ENCODE peak calls at places on chromosomes 7 and 10, in six cellular contexts. I is CD4-positive, alpha-beta memory T cell; P is Caco-2; A is PC-3; O is cardiac muscle cell; U is aorta. M is an unnamed sample. For H3K9me3, the result is how much of the 10 kb centered on the place peaks cover.

GRCh38 chr7:31095286-31096197 is 43.4 kb downstream of the ADCYAP1R1 start:
- DNase-seq in I (no peak), P (no peak), A (no peak), O (no peak), U (no peak), M (no peak)

GRCh38 chr10:119803264-119803663 is 69.4 kb downstream of the MCMBP start:
- DNase-seq in I (no peak), P (no peak), A (peak), O (peak), U (no peak), M (no peak)

GRCh38 chr10:15642095-15642494 is 77.6 kb downstream of the ITGA8 start:
- DNase-seq in I (no peak), P (no peak), A (peak), O (peak), U (no peak), M (no peak)

GRCh38 chr7:22597845-22598244 is 97.9 kb upstream of the STEAP1B start:
- DNase-seq in I (no peak), P (no peak), A (peak), O (peak), U (no peak), M (no peak)

GRCh38 chr10:88467835-88468485 is 115.2 kb downstream of the RNLS start:
- DNase-seq in I (no peak), P (no peak), A (no peak), O (peak), U (no peak), M (no peak)

GRCh38 chr7:16905300-16906044 is 23.7 kb upstream of the AGR3 start:
- DNase-seq in I (no peak), P (peak), A (peak), O (peak), U (no peak), M (no peak)

GRCh38 chr10:31219321-31219720 is 99.7 kb upstream of the ZEB1 start:
- DNase-seq in I (no peak), P (no peak), A (no peak), O (no peak), U (no peak), M (no peak)

GRCh38 chr10:110872145-110872983 is 636 bp downstream of the PDCD4 start:
- DNase-seq in I (peak), P (peak), A (peak), O (peak), U (peak), M (peak)

GRCh38 chr7:32170838-32171237 is 100.6 kb upstream of the PDE1C start:
- DNase-seq in I (no peak), P (no peak), A (no peak), O (no peak), U (no peak), M (no peak)

GRCh38 chr10:97590082-97590747 is 694 bp downstream of the C10orf62 start:
- DNase-seq in I (no peak), P (no peak), A (no peak), O (no peak), U (no peak), M (no peak)

GRCh38 chr7:67553378-67553777 is 556.7 kb downstream of the TYW1 start:
- DNase-seq in I (no peak), P (no peak), A (no peak), O (no peak), U (no peak), M (no peak)

GRCh38 chr10:59181668-59182067 is 5.2 kb downstream of the PHYHIPL start:
- DNase-seq in I (no peak), P (peak), A (peak), O (peak), U (no peak), M (peak)

GRCh38 chr10:93917064-93917391 is 23.2 kb downstream of the SLC35G1 start:
- DNase-seq in I (no peak), P (no peak), A (no peak), O (no peak), U (no peak), M (no peak)

GRCh38 chr10:60082341-60083038 is 176.1 kb upstream of the CCDC6 start:
- DNase-seq in I (no peak), P (no peak), A (no peak), O (no peak), U (no peak), M (no peak)

GRCh38 chr10:61280303-61280702 is 172.9 kb downstream of the TMEM26 start:
- DNase-seq in I (no peak), P (no peak), A (peak), O (peak), U (no peak), M (no peak)

GRCh38 chr10:77328272-77328816 is 309.3 kb downstream of the KCNMA1 start:
- DNase-seq in I (no peak), P (peak), A (peak), O (peak), U (no peak), M (no peak)

GRCh38 chr7:84317536-84317935 is 122.9 kb upstream of the SEMA3A start:
- DNase-seq in I (no peak), P (no peak), A (no peak), O (peak), U (no peak), M (no peak)

DNA sequence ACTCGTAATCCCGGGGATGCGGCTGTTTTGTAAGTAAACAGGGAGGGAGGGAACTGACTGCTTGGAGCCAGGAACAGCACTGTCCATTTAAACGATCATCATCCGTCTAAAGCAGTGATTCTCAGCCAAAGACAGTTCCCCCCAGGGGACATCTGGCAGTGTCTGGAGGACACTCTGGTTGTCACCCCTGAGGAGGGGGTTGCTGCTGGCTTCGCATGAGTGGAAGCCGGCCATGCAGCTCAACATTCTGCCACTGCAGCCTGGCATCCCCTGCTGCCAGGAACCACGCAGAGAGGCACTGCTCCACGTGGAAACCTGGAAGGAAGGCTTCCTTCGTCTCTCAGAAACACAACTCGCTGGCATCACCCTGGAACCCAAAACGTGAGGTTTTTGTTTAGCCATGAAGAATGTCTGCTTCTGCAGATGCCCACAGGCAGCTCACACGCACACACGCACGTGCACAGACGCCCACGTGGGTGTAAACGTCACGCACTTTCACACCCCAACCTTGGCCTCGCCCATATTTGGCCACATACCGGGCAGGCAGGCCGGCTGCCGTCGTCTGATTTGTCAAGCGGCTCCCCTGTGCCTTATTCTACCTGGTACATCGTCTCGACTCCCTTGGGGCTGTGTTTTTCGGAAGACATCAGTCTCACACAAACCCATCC is 127.4 kb upstream of the PPP2R2D start:
- DNase-seq in I (no peak), P (no peak), A (no peak), O (no peak), U (no peak), M (no peak)
- H3K9me3 ChIP-seq in I (under half), P (under half), A (under half), O (under half), U (under half), M (under half)

GRCh38 chr10:128629111-128630096 is 503.2 kb upstream of the MKI67 start:
- DNase-seq in I (no peak), P (no peak), A (peak), O (peak), U (no peak), M (peak)
- H3K9me3 ChIP-seq in I (under half), P (under half), A (under half), O (under half), U (under half), M (under half)

GRCh38 chr10:129509835-129510234 is 42.8 kb downstream of the MGMT start:
- DNase-seq in I (no peak), P (no peak), A (no peak), O (no peak), U (no peak), M (no peak)
- H3K9me3 ChIP-seq in I (under half), P (under half), A (under half), O (under half), U (under half), M (under half)

GRCh38 chr10:131218811-131219583 is 92.5 kb downstream of the TCERG1L start:
- DNase-seq in I (no peak), P (no peak), A (no peak), O (no peak), U (no peak), M (no peak)
- H3K9me3 ChIP-seq in I (under half), P (under half), A (under half), O (under half), U (under half), M (under half)

GRCh38 chr7:63092951-63093350 is 905.7 kb upstream of the ZNF722 start:
- DNase-seq in I (no peak), P (no peak), A (no peak), O (no peak), U (no peak), M (no peak)
- H3K9me3 ChIP-seq in I (under half), P (under half), A (under half), O (under half), U (under half), M (under half)

GRCh38 chr7:106452031-106452851 is 167.5 kb upstream of the NAMPT start:
- DNase-seq in I (no peak), P (no peak), A (no peak), O (no peak), U (no peak), M (no peak)

GRCh38 chr7:106448346-106448991 is 163.7 kb upstream of the NAMPT start:
- DNase-seq in I (no peak), P (no peak), A (no peak), O (no peak), U (no peak), M (no peak)

GRCh38 chr7:106448992-106449859 is 164.4 kb upstream of the NAMPT start:
- DNase-seq in I (no peak), P (no peak), A (no peak), O (no peak), U (no peak), M (no peak)

GRCh38 chr7:106451171-106451570 is 166.4 kb upstream of the NAMPT start:
- DNase-seq in I (no peak), P (no peak), A (no peak), O (no peak), U (no peak), M (no peak)

GRCh38 chr7:106450716-106451115 is 165.9 kb upstream of the NAMPT start:
- DNase-seq in I (no peak), P (no peak), A (no peak), O (no peak), U (no peak), M (no peak)
- H3K9me3 ChIP-seq in I (under half), P (under half), A (under half), O (under half), U (under half), M (under half)

GRCh38 chr7:149552778-149553177 is 55.2 kb upstream of the ZNF746 start:
- DNase-seq in I (no peak), P (no peak), A (no peak), O (no peak), U (no peak), M (no peak)
- H3K9me3 ChIP-seq in I (under half), P (under half), A (under half), O (under half), U (under half), M (under half)

M was measured in WERI-Rb-1.